ENCODE peak calls at places on chromosomes 13 and 19, in nine cellular contexts. One of them, this sample, is unnamed. For H3K4me1, the result is how much of the 10 kb centered on the place peaks cover.

GRCh38 chr13:113922412-113923118 is 51.3 kb downstream of the C13orf46 start:
- DNase-seq in psoas muscle: peak
- DNase-seq in tibial artery: peak
- DNase-seq in ascending aorta: no peak
- DNase-seq in fibroblast of lung: no peak
- DNase-seq in neural progenitor cell: no peak
- DNase-seq in NT2/D1: no peak
- DNase-seq in cardiac muscle cell: peak
- DNase-seq in thyroid gland: no peak
- DNase-seq in this sample: peak

GRCh38 chr13:33582121-33582520 is 235.8 kb upstream of the RFC3 start:
- DNase-seq in psoas muscle: no peak
- DNase-seq in tibial artery: no peak
- DNase-seq in ascending aorta: no peak
- DNase-seq in fibroblast of lung: peak
- DNase-seq in neural progenitor cell: no peak
- DNase-seq in NT2/D1: no peak
- DNase-seq in cardiac muscle cell: peak
- DNase-seq in thyroid gland: no peak
- DNase-seq in this sample: no peak

GRCh38 chr13:94192576-94192975 is 286.9 kb downstream of the DCT start:
- DNase-seq in psoas muscle: no peak
- DNase-seq in tibial artery: no peak
- DNase-seq in ascending aorta: no peak
- DNase-seq in fibroblast of lung: peak
- DNase-seq in neural progenitor cell: peak
- DNase-seq in NT2/D1: peak
- DNase-seq in cardiac muscle cell: peak
- DNase-seq in thyroid gland: peak
- DNase-seq in this sample: no peak

GRCh38 chr19:18418725-18419194 is 438 bp upstream of the SSBP4 start:
- DNase-seq in psoas muscle: peak
- DNase-seq in tibial artery: peak
- DNase-seq in ascending aorta: no peak
- DNase-seq in fibroblast of lung: no peak
- DNase-seq in neural progenitor cell: no peak
- DNase-seq in NT2/D1: no peak
- DNase-seq in cardiac muscle cell: no peak
- DNase-seq in thyroid gland: peak
- DNase-seq in this sample: no peak

GRCh38 chr13:100989424-100989823 is 314.8 kb upstream of the TMTC4 start:
- DNase-seq in psoas muscle: no peak
- DNase-seq in tibial artery: no peak
- DNase-seq in ascending aorta: no peak
- DNase-seq in fibroblast of lung: no peak
- DNase-seq in neural progenitor cell: no peak
- DNase-seq in NT2/D1: no peak
- DNase-seq in cardiac muscle cell: no peak
- DNase-seq in thyroid gland: no peak
- DNase-seq in this sample: no peak

GRCh38 chr19:57779220-57779845 is 9.9 kb downstream of the ZNF586 start:
- DNase-seq in psoas muscle: no peak
- DNase-seq in tibial artery: no peak
- DNase-seq in ascending aorta: no peak
- DNase-seq in fibroblast of lung: peak
- DNase-seq in neural progenitor cell: no peak
- DNase-seq in NT2/D1: no peak
- DNase-seq in cardiac muscle cell: no peak
- DNase-seq in thyroid gland: no peak
- DNase-seq in this sample: no peak

GRCh38 chr13:37869756-37870488 is at the start of gene TRPC4:
- DNase-seq in psoas muscle: peak
- DNase-seq in tibial artery: peak
- DNase-seq in ascending aorta: no peak
- DNase-seq in fibroblast of lung: peak
- DNase-seq in neural progenitor cell: peak
- DNase-seq in NT2/D1: no peak
- DNase-seq in cardiac muscle cell: peak
- DNase-seq in thyroid gland: peak
- DNase-seq in this sample: peak

GRCh38 chr13:45224181-45224580 is 23.3 kb upstream of the KCTD4 start:
- DNase-seq in psoas muscle: no peak
- DNase-seq in tibial artery: no peak
- DNase-seq in ascending aorta: no peak
- DNase-seq in fibroblast of lung: no peak
- DNase-seq in neural progenitor cell: no peak
- DNase-seq in NT2/D1: no peak
- DNase-seq in cardiac muscle cell: no peak
- DNase-seq in thyroid gland: no peak
- DNase-seq in this sample: no peak

GRCh38 chr13:44971656-44972595 is 17.3 kb downstream of the NUFIP1 start:
- DNase-seq in psoas muscle: no peak
- DNase-seq in tibial artery: no peak
- DNase-seq in ascending aorta: no peak
- DNase-seq in fibroblast of lung: no peak
- DNase-seq in neural progenitor cell: no peak
- DNase-seq in NT2/D1: no peak
- DNase-seq in cardiac muscle cell: no peak
- DNase-seq in thyroid gland: no peak
- DNase-seq in this sample: no peak

GRCh38 chr13:76730220-76730619 is 156.0 kb downstream of the KCTD12 start:
- DNase-seq in psoas muscle: no peak
- DNase-seq in tibial artery: no peak
- DNase-seq in ascending aorta: no peak
- DNase-seq in fibroblast of lung: no peak
- DNase-seq in neural progenitor cell: no peak
- DNase-seq in NT2/D1: no peak
- DNase-seq in cardiac muscle cell: no peak
- DNase-seq in thyroid gland: no peak
- DNase-seq in this sample: no peak

GRCh38 chr19:32053366-32053765 is 292.0 kb upstream of the ZNF507 start:
- DNase-seq in psoas muscle: no peak
- DNase-seq in tibial artery: no peak
- DNase-seq in ascending aorta: no peak
- DNase-seq in fibroblast of lung: no peak
- DNase-seq in neural progenitor cell: no peak
- DNase-seq in NT2/D1: no peak
- DNase-seq in cardiac muscle cell: no peak
- DNase-seq in thyroid gland: no peak
- DNase-seq in this sample: no peak

GRCh38 chr13:41708648-41709175 is 251.4 kb downstream of the RGCC start:
- DNase-seq in psoas muscle: peak
- DNase-seq in tibial artery: no peak
- DNase-seq in ascending aorta: no peak
- DNase-seq in fibroblast of lung: no peak
- DNase-seq in neural progenitor cell: no peak
- DNase-seq in NT2/D1: no peak
- DNase-seq in cardiac muscle cell: peak
- DNase-seq in thyroid gland: no peak
- DNase-seq in this sample: no peak

GRCh38 chr19:33293255-33294057 is 8.9 kb downstream of the CEBPA start:
- DNase-seq in psoas muscle: peak
- DNase-seq in tibial artery: no peak
- DNase-seq in ascending aorta: no peak
- DNase-seq in fibroblast of lung: peak
- DNase-seq in neural progenitor cell: no peak
- DNase-seq in NT2/D1: no peak
- DNase-seq in cardiac muscle cell: peak
- DNase-seq in thyroid gland: peak
- DNase-seq in this sample: no peak

GRCh38 chr19:48548253-48548911 is 3.6 kb upstream of the SULT2B1 start:
- DNase-seq in psoas muscle: no peak
- DNase-seq in tibial artery: no peak
- DNase-seq in ascending aorta: no peak
- DNase-seq in fibroblast of lung: no peak
- DNase-seq in neural progenitor cell: no peak
- DNase-seq in NT2/D1: no peak
- DNase-seq in cardiac muscle cell: no peak
- DNase-seq in thyroid gland: no peak
- DNase-seq in this sample: no peak

GRCh38 chr13:40568246-40568645 is 98.2 kb downstream of the FOXO1 start:
- DNase-seq in psoas muscle: no peak
- DNase-seq in tibial artery: no peak
- DNase-seq in ascending aorta: no peak
- DNase-seq in fibroblast of lung: no peak
- DNase-seq in neural progenitor cell: no peak
- DNase-seq in NT2/D1: no peak
- DNase-seq in cardiac muscle cell: no peak
- DNase-seq in thyroid gland: no peak
- DNase-seq in this sample: no peak

GRCh38 chr19:10136936-10137335 is 17.2 kb upstream of the EIF3G start:
- DNase-seq in psoas muscle: no peak
- DNase-seq in tibial artery: no peak
- DNase-seq in ascending aorta: no peak
- DNase-seq in fibroblast of lung: no peak
- DNase-seq in neural progenitor cell: no peak
- DNase-seq in NT2/D1: no peak
- DNase-seq in cardiac muscle cell: no peak
- DNase-seq in thyroid gland: no peak
- DNase-seq in this sample: no peak
- H3K4me1 ChIP-seq in psoas muscle: under half
- H3K4me1 ChIP-seq in tibial artery: under half
- H3K4me1 ChIP-seq in ascending aorta: under half
- H3K4me1 ChIP-seq in fibroblast of lung: under half
- H3K4me1 ChIP-seq in neural progenitor cell: under half
- H3K4me1 ChIP-seq in NT2/D1: under half
- H3K4me1 ChIP-seq in cardiac muscle cell: under half
- H3K4me1 ChIP-seq in thyroid gland: under half
- H3K4me1 ChIP-seq in this sample: under half

GRCh38 chr19:12657966-12658365 is 8.6 kb downstream of the MAN2B1 start:
- DNase-seq in psoas muscle: peak
- DNase-seq in tibial artery: no peak
- DNase-seq in ascending aorta: no peak
- DNase-seq in fibroblast of lung: no peak
- DNase-seq in neural progenitor cell: no peak
- DNase-seq in NT2/D1: no peak
- DNase-seq in cardiac muscle cell: no peak
- DNase-seq in thyroid gland: no peak
- DNase-seq in this sample: no peak
- H3K4me1 ChIP-seq in psoas muscle: under half
- H3K4me1 ChIP-seq in tibial artery: under half
- H3K4me1 ChIP-seq in ascending aorta: under half
- H3K4me1 ChIP-seq in fibroblast of lung: under half
- H3K4me1 ChIP-seq in neural progenitor cell: under half
- H3K4me1 ChIP-seq in NT2/D1: under half
- H3K4me1 ChIP-seq in cardiac muscle cell: under half
- H3K4me1 ChIP-seq in thyroid gland: under half
- H3K4me1 ChIP-seq in this sample: under half

DNA sequence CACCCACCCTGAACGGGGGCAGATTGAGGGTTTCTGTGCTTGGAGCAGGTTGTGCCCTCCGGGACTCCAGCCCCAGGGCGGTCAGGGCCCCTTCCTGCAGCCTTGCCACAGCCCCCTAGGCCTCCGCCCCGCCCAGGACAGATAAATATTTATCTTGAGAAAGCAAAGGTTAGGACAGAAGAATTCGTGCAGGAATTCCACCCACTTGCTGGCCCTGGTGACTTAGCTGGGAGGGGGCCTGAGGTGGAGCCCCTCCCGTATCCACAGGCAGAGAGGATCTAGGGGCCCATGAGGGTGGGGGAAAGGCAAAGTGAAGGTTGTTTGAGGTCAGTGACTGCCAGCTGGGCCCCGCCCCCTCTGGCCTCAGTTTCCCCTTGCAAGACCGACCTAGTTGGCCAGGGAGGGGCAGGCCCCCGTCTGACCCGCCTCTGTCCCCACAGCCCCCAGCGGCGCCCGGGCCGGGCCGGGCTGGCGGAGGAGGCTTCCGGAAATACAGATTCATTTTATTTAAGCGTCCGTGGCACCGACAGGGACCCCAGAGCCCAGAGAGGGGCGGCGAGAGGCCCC is 5.2 kb downstream of the MIDN start:
- DNase-seq in psoas muscle: no peak
- DNase-seq in tibial artery: no peak
- DNase-seq in ascending aorta: no peak
- DNase-seq in fibroblast of lung: no peak
- DNase-seq in neural progenitor cell: no peak
- DNase-seq in NT2/D1: no peak
- DNase-seq in cardiac muscle cell: no peak
- DNase-seq in thyroid gland: no peak
- DNase-seq in this sample: no peak
- H3K4me1 ChIP-seq in psoas muscle: under half
- H3K4me1 ChIP-seq in tibial artery: half or more
- H3K4me1 ChIP-seq in ascending aorta: under half
- H3K4me1 ChIP-seq in fibroblast of lung: under half
- H3K4me1 ChIP-seq in neural progenitor cell: under half
- H3K4me1 ChIP-seq in NT2/D1: under half
- H3K4me1 ChIP-seq in cardiac muscle cell: under half
- H3K4me1 ChIP-seq in thyroid gland: under half
- H3K4me1 ChIP-seq in this sample: half or more

GRCh38 chr19:10565567-10566407 is at the start of gene KRI1:
- DNase-seq in psoas muscle: peak
- DNase-seq in tibial artery: peak
- DNase-seq in ascending aorta: peak
- DNase-seq in fibroblast of lung: peak
- DNase-seq in neural progenitor cell: peak
- DNase-seq in NT2/D1: peak
- DNase-seq in cardiac muscle cell: peak
- DNase-seq in thyroid gland: peak
- DNase-seq in this sample: peak

GRCh38 chr19:10562609-10563008 is 3.2 kb downstream of the KRI1 start:
- DNase-seq in psoas muscle: no peak
- DNase-seq in tibial artery: no peak
- DNase-seq in ascending aorta: no peak
- DNase-seq in fibroblast of lung: no peak
- DNase-seq in neural progenitor cell: no peak
- DNase-seq in NT2/D1: no peak
- DNase-seq in cardiac muscle cell: no peak
- DNase-seq in thyroid gland: no peak
- DNase-seq in this sample: no peak

GRCh38 chr19:10566408-10566657 is 523 bp upstream of the KRI1 start:
- DNase-seq in psoas muscle: no peak
- DNase-seq in tibial artery: no peak
- DNase-seq in ascending aorta: no peak
- DNase-seq in fibroblast of lung: no peak
- DNase-seq in neural progenitor cell: no peak
- DNase-seq in NT2/D1: no peak
- DNase-seq in cardiac muscle cell: no peak
- DNase-seq in thyroid gland: no peak
- DNase-seq in this sample: no peak

GRCh38 chr19:10566658-10567410 is 1.0 kb upstream of the KRI1 start:
- DNase-seq in psoas muscle: peak
- DNase-seq in tibial artery: no peak
- DNase-seq in ascending aorta: no peak
- DNase-seq in fibroblast of lung: no peak
- DNase-seq in neural progenitor cell: no peak
- DNase-seq in NT2/D1: no peak
- DNase-seq in cardiac muscle cell: no peak
- DNase-seq in thyroid gland: no peak
- DNase-seq in this sample: no peak

DNA sequence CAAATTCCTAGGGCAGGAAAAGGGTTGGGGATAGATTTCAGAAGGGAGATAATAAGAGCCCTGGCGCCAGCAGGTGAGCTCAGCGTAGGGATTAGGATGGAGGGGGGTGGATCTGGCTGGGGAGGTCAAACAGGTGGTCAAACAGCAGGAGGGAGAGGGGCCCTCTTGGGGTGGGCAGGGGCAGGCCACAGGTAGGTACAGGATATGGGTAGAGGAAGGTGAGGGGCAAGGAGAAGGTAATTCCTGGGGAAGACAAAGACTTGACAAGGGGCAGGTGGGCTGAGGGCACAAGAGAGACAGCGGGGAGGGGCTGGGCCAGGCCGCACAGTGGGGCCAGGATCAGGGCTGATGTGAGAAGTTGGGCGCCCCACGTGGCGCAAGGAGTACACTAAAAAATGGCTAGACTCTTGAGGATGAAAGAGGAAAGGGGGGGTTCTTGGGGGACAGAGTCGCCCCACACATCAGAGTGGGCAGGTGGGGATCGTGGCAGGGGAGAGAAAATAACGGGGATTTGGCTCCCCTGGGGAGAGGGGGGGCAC is 713 bp downstream of the KRI1 start:
- DNase-seq in psoas muscle: peak
- DNase-seq in tibial artery: peak
- DNase-seq in ascending aorta: no peak
- DNase-seq in fibroblast of lung: peak
- DNase-seq in neural progenitor cell: peak
- DNase-seq in NT2/D1: no peak
- DNase-seq in cardiac muscle cell: peak
- DNase-seq in thyroid gland: peak
- DNase-seq in this sample: peak
- H3K4me1 ChIP-seq in psoas muscle: under half
- H3K4me1 ChIP-seq in tibial artery: under half
- H3K4me1 ChIP-seq in ascending aorta: under half
- H3K4me1 ChIP-seq in fibroblast of lung: under half
- H3K4me1 ChIP-seq in neural progenitor cell: under half
- H3K4me1 ChIP-seq in NT2/D1: under half
- H3K4me1 ChIP-seq in cardiac muscle cell: under half
- H3K4me1 ChIP-seq in thyroid gland: under half
- H3K4me1 ChIP-seq in this sample: under half

This sample was measured in stomach.